ENCODE peak calls at places on chromosomes 7 and 10, in six cellular contexts. L, F, J, K, O and T are unnamed samples.

GRCh38 chr7:118152149-118152548 is 31.8 kb upstream of the LSM8 start:
- DNase-seq in L (no peak), O (no peak), K (peak; percentile 7), J (no peak), F (no peak), T (no peak)

GRCh38 chr10:70565556-70566514 is 36.7 kb downstream of the PRF1 start:
- DNase-seq in L (no peak), J (no peak), K (no peak), F (no peak), O (no peak), T (peak; percentile 48)

GRCh38 chr7:150811-151221 is 41.6 kb upstream of the FAM20C start:
- DNase-seq in L (peak; percentile 32), F (peak; percentile 13), J (no peak), K (no peak), O (no peak), T (no peak)

GRCh38 chr10:5575144-5575481 is 50.4 kb downstream of the CALML3 start:
- DNase-seq in J (no peak), L (no peak), O (no peak), F (no peak), K (no peak), T (no peak)

GRCh38 chr10:75717126-75717916 is 285.9 kb downstream of the LRMDA start:
- DNase-seq in F (no peak), O (no peak), K (no peak), J (no peak), L (no peak), T (no peak)

GRCh38 chr10:79049931-79050895 is 18.6 kb upstream of the ZMIZ1 start:
- DNase-seq in O (no peak), K (no peak), L (peak; percentile 19), J (no peak), F (no peak), T (no peak)

GRCh38 chr7:25384820-25385560 is 156.7 kb upstream of the NPVF start:
- DNase-seq in J (no peak), F (no peak), L (no peak), K (no peak), O (no peak), T (no peak)

GRCh38 chr7:154767194-154767593 is 235.7 kb downstream of the PAXIP1 start:
- DNase-seq in O (peak; percentile 56), F (no peak), K (no peak), J (no peak), L (no peak), T (no peak)

GRCh38 chr10:128160335-128160734 is 34.1 kb upstream of the MKI67 start:
- DNase-seq in O (no peak), K (no peak), F (no peak), J (no peak), L (no peak), T (no peak)

GRCh38 chr7:116769541-116769940 is 92.8 kb upstream of the CAPZA2 start:
- DNase-seq in O (no peak), K (no peak), J (no peak), L (no peak), F (no peak), T (no peak)

GRCh38 chr7:47968852-47969774 is 10.3 kb downstream of the HUS1 start:
- DNase-seq in L (peak; percentile 78), J (peak; percentile 76), K (peak; percentile 55), O (peak; percentile 64), F (peak; percentile 40), T (peak; percentile 90)

GRCh38 chr10:21364196-21365114 is 161.0 kb downstream of the SKIDA1 start:
- DNase-seq in K (peak; percentile 88), L (peak; percentile 32), J (peak; percentile 12), F (no peak), O (no peak), T (no peak)

GRCh38 chr10:21399392-21400015 is 126.0 kb downstream of the SKIDA1 start:
- DNase-seq in J (no peak), F (no peak), O (no peak), K (peak; percentile 83), L (no peak), T (no peak)

GRCh38 chr10:123175389-123176387 is 21.5 kb downstream of the BUB3 start:
- DNase-seq in K (no peak), J (no peak), F (no peak), L (no peak), O (no peak), T (peak; percentile 24)

GRCh38 chr10:101273330-101273729 is 44.1 kb upstream of the LBX1 start:
- DNase-seq in K (peak; percentile 13), J (no peak), O (no peak), F (no peak), L (no peak), T (no peak)

GRCh38 chr10:88270871-88271713 is 312.0 kb downstream of the RNLS start:
- DNase-seq in K (peak; percentile 57), O (no peak), J (no peak), L (no peak), F (no peak), T (peak; percentile 19)

GRCh38 chr10:7287377-7287776 is 123.5 kb downstream of the SFMBT2 start:
- DNase-seq in J (no peak), F (no peak), K (no peak), L (no peak), O (no peak), T (no peak)

GRCh38 chr10:91682912-91683311 is 50.0 kb upstream of the PPP1R3C start:
- DNase-seq in F (no peak), O (no peak), L (no peak), J (no peak), K (no peak), T (no peak)

GRCh38 chr7:124728610-124729009 is 37.0 kb downstream of the GPR37 start:
- DNase-seq in K (no peak), F (no peak), O (no peak), J (no peak), L (no peak), T (no peak)

GRCh38 chr7:50651227-50651989 is 86.2 kb upstream of the DDC start:
- DNase-seq in F (no peak), K (no peak), J (no peak), O (no peak), L (no peak), T (no peak)

GRCh38 chr7:48366096-48366495 is 194.8 kb downstream of the ABCA13 start:
- DNase-seq in F (no peak), J (no peak), K (no peak), O (no peak), L (no peak), T (no peak)